ENCODE peak calls at places on chromosomes 1 and 21, in eight cellular contexts. Y is psoas muscle, V is upper lobe of right lung, S is colonic mucosa, D is gastrocnemius medialis, N is transverse colon, W is PC-9, L is tibial nerve. B is an unnamed sample.

GRCh38 chr1:81682490-81682889 is 118.2 kb upstream of the ADGRL2 start:
- DNase-seq in Y (no peak), V (no peak), S (no peak), D (no peak), N (no peak), W (peak; percentile 52), L (no peak), B (no peak)

GRCh38 chr1:233700338-233700737 is 86.4 kb downstream of the KCNK1 start:
- DNase-seq in Y (no peak), V (no peak), S (no peak), D (no peak), N (no peak), W (no peak), L (no peak), B (no peak)

GRCh38 chr1:83086346-83086745 is 912.6 kb downstream of the TTLL7 start:
- DNase-seq in Y (no peak), V (no peak), S (no peak), D (no peak), N (no peak), W (peak; percentile 21), L (no peak), B (no peak)

GRCh38 chr1:183032122-183032921 is 9.1 kb downstream of the LAMC1 start:
- DNase-seq in Y (no peak), V (no peak), S (no peak), D (no peak), N (no peak), W (no peak), L (no peak), B (no peak)

GRCh38 chr1:150578278-150579109 is 916 bp downstream of the MCL1 start:
- DNase-seq in Y (peak; percentile 66), V (peak; percentile 75), S (peak; percentile 72), D (peak; percentile 79), N (peak; percentile 54), W (peak; percentile 45), L (peak; percentile 80), B (peak; percentile 81)

GRCh38 chr1:112544011-112544688 is 35.4 kb downstream of the WNT2B start:
- DNase-seq in Y (no peak), V (no peak), S (no peak), D (no peak), N (no peak), W (peak; percentile 13), L (no peak), B (no peak)

GRCh38 chr1:204126941-204127340 is 24.9 kb downstream of the ETNK2 start:
- DNase-seq in Y (no peak), V (no peak), S (no peak), D (no peak), N (no peak), W (no peak), L (no peak), B (no peak)

GRCh38 chr1:201310986-201311355 is 27.7 kb downstream of the PKP1 start:
- DNase-seq in Y (no peak), V (no peak), S (peak; percentile 39), D (peak; percentile 25), N (no peak), W (peak; percentile 78), L (peak; percentile 9), B (no peak)

GRCh38 chr1:161185282-161185682 is 8.0 kb upstream of the B4GALT3 start:
- DNase-seq in Y (peak; percentile 68), V (peak; percentile 74), S (peak; percentile 66), D (peak; percentile 65), N (peak; percentile 83), W (no peak), L (peak; percentile 80), B (peak; percentile 86)

GRCh38 chr1:40439247-40439646 is 11.0 kb upstream of the ZFP69B start:
- DNase-seq in Y (no peak), V (no peak), S (no peak), D (no peak), N (no peak), W (no peak), L (no peak), B (no peak)

GRCh38 chr1:62746086-62746808 is 37.7 kb upstream of the ATG4C start:
- DNase-seq in Y (no peak), V (no peak), S (no peak), D (no peak), N (no peak), W (no peak), L (no peak), B (no peak)

GRCh38 chr1:233359431-233359830 is 31.9 kb downstream of the MAP3K21 start:
- DNase-seq in Y (no peak), V (no peak), S (peak; percentile 71), D (no peak), N (peak; percentile 64), W (no peak), L (no peak), B (no peak)

GRCh38 chr1:216662681-216663080 is 60.5 kb downstream of the ESRRG start:
- DNase-seq in Y (no peak), V (no peak), S (no peak), D (no peak), N (no peak), W (no peak), L (no peak), B (no peak)

GRCh38 chr1:211639500-211640361 is 35.7 kb downstream of the NEK2 start:
- DNase-seq in Y (no peak), V (peak; percentile 16), S (no peak), D (no peak), N (no peak), W (peak; percentile 34), L (no peak), B (peak; percentile 63)

GRCh38 chr1:1358433-1359201 is at the start of gene MXRA8:
- DNase-seq in Y (peak; percentile 85), V (peak; percentile 68), S (peak; percentile 67), D (peak; percentile 70), N (peak; percentile 68), W (no peak), L (peak; percentile 82), B (peak; percentile 87)

GRCh38 chr1:226660410-226661182 is 78.5 kb downstream of the ITPKB start:
- DNase-seq in Y (peak; percentile 45), V (no peak), S (no peak), D (no peak), N (no peak), W (no peak), L (no peak), B (no peak)

GRCh38 chr21:42637602-42638041 is 15.8 kb upstream of the PDE9A start:
- DNase-seq in Y (no peak), V (peak; percentile 62), S (no peak), D (no peak), N (no peak), W (no peak), L (no peak), B (no peak)

GRCh38 chr1:83705091-83705490 is 293.8 kb downstream of the TTLL7 start:
- DNase-seq in Y (no peak), V (no peak), S (no peak), D (no peak), N (no peak), W (no peak), L (no peak), B (no peak)

GRCh38 chr1:63915121-63915520 is 141.3 kb downstream of the ROR1 start:
- DNase-seq in Y (no peak), V (no peak), S (no peak), D (no peak), N (no peak), W (no peak), L (no peak), B (no peak)

GRCh38 chr1:207988326-207989005 is 77.5 kb upstream of the CD34 start:
- DNase-seq in Y (no peak), V (no peak), S (peak; percentile 10), D (no peak), N (no peak), W (no peak), L (no peak), B (no peak)

GRCh38 chr1:151346082-151346768 is 827 bp downstream of the RFX5 start:
- DNase-seq in Y (no peak), V (no peak), S (no peak), D (no peak), N (no peak), W (no peak), L (no peak), B (no peak)

GRCh38 chr1:221509575-221510360 is 232.1 kb downstream of the DUSP10 start:
- DNase-seq in Y (no peak), V (no peak), S (no peak), D (no peak), N (no peak), W (no peak), L (no peak), B (no peak)

DNA sequence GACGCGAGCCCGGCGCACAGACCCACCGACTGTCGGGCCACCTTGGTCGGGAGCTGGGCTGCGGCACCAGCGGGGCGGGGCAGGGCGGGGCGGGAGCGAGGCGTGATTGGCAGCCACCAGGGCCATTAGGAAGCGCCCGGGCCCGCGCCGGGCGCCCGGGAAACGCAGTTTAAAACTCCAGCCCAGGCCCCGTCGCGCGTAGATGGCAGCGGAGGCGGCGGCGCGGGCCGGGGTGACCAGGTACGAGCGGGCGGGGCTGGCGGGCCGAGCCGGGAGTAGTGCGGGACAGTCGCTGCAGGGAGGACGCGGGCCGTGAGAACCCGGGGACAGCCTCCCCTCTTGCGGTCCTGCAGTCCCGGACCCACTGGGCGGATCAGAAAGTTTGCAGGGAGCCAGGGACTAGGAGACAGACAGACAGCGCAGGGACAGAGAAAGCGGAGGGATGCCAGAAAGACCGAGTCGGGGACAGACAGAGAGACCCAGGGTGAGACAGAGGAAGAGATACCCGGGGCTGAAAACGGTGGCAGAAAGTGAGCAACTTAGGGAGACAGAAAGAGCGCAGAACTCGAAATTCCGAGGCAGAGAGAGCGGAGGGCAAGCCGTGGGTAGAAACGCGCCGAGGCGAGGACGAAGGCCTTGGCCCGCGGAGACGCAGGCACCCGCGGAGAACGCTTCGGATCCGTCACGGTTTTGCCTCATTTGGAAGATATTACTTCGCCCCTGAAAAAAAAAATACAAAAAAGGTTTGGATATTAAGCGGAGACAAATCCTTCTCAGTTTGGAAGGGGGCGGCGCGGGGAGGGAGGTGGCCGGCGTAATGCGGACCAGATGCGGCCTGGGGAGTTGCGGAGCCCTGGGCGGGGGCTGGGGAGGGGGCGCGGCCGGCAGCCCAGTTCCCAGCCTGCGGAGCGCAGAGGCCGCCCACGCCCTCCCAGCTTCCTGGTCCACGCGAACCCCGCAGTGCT is at the start of gene DMBX1:
- DNase-seq in Y (peak; percentile 39), V (peak; percentile 77), S (peak; percentile 65), D (no peak), N (peak; percentile 58), W (peak; percentile 66), L (no peak), B (no peak)
- H3K4me3 ChIP-seq in Y (peak within 1 kb of the TSS; percentile 64), V (peak within 1 kb of the TSS; percentile 38), S (peak within 1 kb of the TSS; percentile 29), D (peak within 1 kb of the TSS; percentile 39), N (peak within 1 kb of the TSS; percentile 14), W (peak within 1 kb of the TSS; percentile 69), L (peak within 1 kb of the TSS; percentile 7), B (peak within 1 kb of the TSS; percentile 50)

GRCh38 chr1:193285626-193286025 is 99.2 kb upstream of the B3GALT2 start:
- DNase-seq in Y (no peak), V (no peak), S (no peak), D (no peak), N (no peak), W (no peak), L (no peak), B (no peak)
- H3K4me1 ChIP-seq in Y (no peaks in the 10 kb centered on the region), V (no peaks in the 10 kb centered on the region), S (no peaks in the 10 kb centered on the region), D (no peaks in the 10 kb centered on the region), N (no peaks in the 10 kb centered on the region), W (no peaks in the 10 kb centered on the region), L (no peaks in the 10 kb centered on the region), B (no peaks in the 10 kb centered on the region)

GRCh38 chr1:245807954-245808719 is 653.4 kb downstream of the KIF26B start:
- DNase-seq in Y (no peak), V (peak; percentile 87), S (no peak), D (no peak), N (no peak), W (no peak), L (no peak), B (no peak)
- H3K4me3 ChIP-seq in Y (no peak overlapping the region), V (peak overlapping the region; percentile 17), S (no peak overlapping the region), D (no peak overlapping the region), N (no peak overlapping the region), W (no peak overlapping the region), L (no peak overlapping the region), B (no peak overlapping the region)

GRCh38 chr1:116325104-116325503 is 47.9 kb upstream of the ATP1A1 start:
- DNase-seq in Y (no peak), V (no peak), S (no peak), D (no peak), N (no peak), W (no peak), L (no peak), B (no peak)
- H3K4me1 ChIP-seq in Y (no peaks in the 10 kb centered on the region), V (no peaks in the 10 kb centered on the region), S (peaks cover 13% of the 10 kb centered on the region), D (peaks cover 1% of the 10 kb centered on the region), N (peaks cover 53% of the 10 kb centered on the region), W (peaks cover 34% of the 10 kb centered on the region), L (no peaks in the 10 kb centered on the region), B (no peaks in the 10 kb centered on the region)